ENCODE peak calls at places on chromosomes 13 and 19, in four cellular contexts. X is foreskin fibroblast, G is uterus, D is neural crest cell. O is an unnamed sample.

GRCh38 chr13:102968572-102969228 is 97.5 kb downstream of the SLC10A2 start:
- DNase-seq in G (no peak), X (no peak), D (no peak), O (no peak)

GRCh38 chr13:79995334-79995733 is 345.6 kb downstream of the SPRY2 start:
- DNase-seq in X (peak), D (no peak), G (no peak), O (no peak)

GRCh38 chr19:29271911-29272310 is 59.0 kb upstream of the UQCRFS1 start:
- DNase-seq in G (no peak), D (no peak), X (no peak), O (no peak)

GRCh38 chr13:98994896-98995295 is 17.0 kb upstream of the DOCK9 start:
- DNase-seq in D (no peak), X (no peak), G (no peak), O (no peak)

GRCh38 chr13:80235559-80236296 is 105.2 kb downstream of the SPRY2 start:
- DNase-seq in D (no peak), X (no peak), G (no peak), O (no peak)

GRCh38 chr19:1648926-1649541 is 3.4 kb downstream of the TCF3 start:
- DNase-seq in D (no peak), G (no peak), X (no peak), O (no peak)

GRCh38 chr13:73018336-73018735 is 40.5 kb upstream of the KLF5 start:
- DNase-seq in G (no peak), D (no peak), X (no peak), O (no peak)

GRCh38 chr19:38671654-38672053 is 24.2 kb downstream of the ACTN4 start:
- DNase-seq in D (no peak), G (no peak), X (no peak), O (no peak)

GRCh38 chr13:49521216-49521615 is 25.5 kb downstream of the PHF11 start:
- DNase-seq in D (no peak), X (no peak), G (no peak), O (no peak)

GRCh38 chr13:44396963-44397580 is 23.4 kb downstream of the SERP2 start:
- DNase-seq in G (peak), X (peak), D (no peak), O (no peak)

GRCh38 chr13:32267836-32268439 is 47.2 kb downstream of the ZAR1L start:
- DNase-seq in G (no peak), D (no peak), X (no peak), O (no peak)
- TF ChIP-seq CTCF in G (no peak), D (peak), X (peak), O (peak)

DNA sequence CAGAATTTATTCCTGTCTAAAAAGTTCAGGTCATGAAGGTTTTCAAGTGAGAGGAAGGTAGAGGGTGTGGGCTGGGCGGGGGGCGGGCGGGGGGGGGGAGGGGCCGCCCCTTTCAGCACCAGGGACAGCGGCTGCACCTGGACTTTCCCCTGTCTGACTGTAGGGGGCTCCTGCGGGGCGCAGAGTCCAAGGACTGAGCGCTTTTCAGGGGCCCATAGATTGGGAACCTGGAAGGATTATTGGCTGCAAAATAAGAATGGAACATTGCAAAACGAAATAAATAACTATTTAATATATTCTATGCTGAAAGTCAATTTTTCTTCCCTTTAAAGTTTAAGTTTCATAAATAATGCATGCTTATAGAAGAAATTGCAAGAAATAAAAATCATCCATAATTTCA is 8.9 kb upstream of the CYP4F3 start:
- DNase-seq in X (no peak), D (no peak), G (no peak), O (peak)
- TF ChIP-seq CTCF in X (peak), D (peak), G (no peak), O (no peak)

DNA sequence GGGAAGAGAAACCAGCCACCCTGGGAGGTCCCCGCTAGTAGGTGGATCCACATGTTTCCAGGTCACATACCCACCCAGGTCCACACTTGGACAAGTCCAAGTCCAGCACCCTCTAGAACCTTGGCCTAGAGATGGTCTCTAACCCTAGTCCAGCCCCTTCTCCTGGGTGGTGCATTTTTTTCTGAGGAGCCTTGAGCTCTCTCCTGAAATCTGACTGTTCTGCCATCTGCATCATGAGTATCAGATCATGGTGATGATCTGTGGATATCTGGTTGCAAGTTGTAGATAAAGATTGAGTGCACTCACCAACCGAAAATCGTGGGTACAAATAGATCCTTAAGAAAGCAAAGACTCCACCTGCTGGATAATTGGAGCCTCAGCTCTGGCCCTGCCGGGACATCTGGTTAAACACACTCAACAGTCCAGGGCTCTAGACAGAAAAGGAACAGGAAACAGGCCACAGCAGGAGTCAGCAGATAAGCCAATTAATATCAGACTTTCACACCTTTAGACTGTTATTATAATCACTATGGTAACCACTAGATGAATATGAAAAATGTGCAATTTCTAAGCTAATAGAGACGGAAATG is 41.1 kb downstream of the GPR12 start:
- DNase-seq in D (no peak), X (peak), G (no peak), O (no peak)
- TF ChIP-seq CTCF in D (peak), X (peak), G (no peak), O (peak)

GRCh38 chr19:7861619-7862412 is 12.4 kb downstream of the PRR36 start:
- DNase-seq in G (no peak), D (no peak), X (no peak), O (peak)
- TF ChIP-seq CTCF in G (no peak), D (peak), X (no peak), O (no peak)

DNA sequence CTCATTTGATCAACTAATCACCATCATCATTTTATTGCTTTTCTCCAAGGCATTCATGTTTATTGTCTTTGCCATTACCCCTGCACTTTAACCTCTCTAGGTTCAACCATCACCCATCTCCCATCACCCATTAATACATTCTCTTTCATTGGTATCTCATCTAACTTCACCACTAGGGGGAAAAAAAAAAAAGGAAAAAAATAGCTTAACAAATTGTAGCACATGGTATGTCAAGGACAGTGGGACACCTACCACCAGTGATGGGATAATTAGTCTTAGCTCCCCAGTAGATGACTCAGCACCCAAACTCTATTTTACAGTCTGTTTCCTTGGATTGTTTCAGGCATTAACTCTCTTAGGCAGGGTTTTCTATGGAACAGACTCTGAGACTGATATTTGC is 1770.2 kb upstream of the MIR17HG start:
- DNase-seq in X (no peak), D (no peak), G (no peak), O (no peak)
- TF ChIP-seq CTCF in X (no peak), D (peak), G (no peak), O (peak)

O was measured in glutamatergic neuron.